ENCODE peak calls at places on chromosomes 4 and X, in ten cellular contexts. R is body of pancreas, K is neural progenitor cell, L is tibial artery, Z is IMR-90, E is transverse colon, J is lower lobe of right lung, S is upper lobe of right lung, M is left ventricle myocardium inferior, Q is ovary. D is an unnamed sample.

GRCh38 chr4:113472864-113473263 is 288.7 kb downstream of the CAMK2D start:
- DNase-seq in R (no peak), K (no peak), L (no peak), Z (no peak), E (no peak), J (no peak), S (no peak), M (no peak), Q (no peak), D (no peak)

GRCh38 chr4:19473569-19473968 is 778.1 kb upstream of the SLIT2 start:
- DNase-seq in R (no peak), K (no peak), L (no peak), Z (peak; percentile 33), E (no peak), J (no peak), S (no peak), M (no peak), Q (no peak), D (no peak)

GRCh38 chr4:137545461-137545861 is 13.2 kb upstream of the PCDH18 start:
- DNase-seq in R (no peak), K (peak; percentile 49), L (peak; percentile 62), Z (peak; percentile 94), E (no peak), J (no peak), S (no peak), M (no peak), Q (no peak), D (no peak)

GRCh38 chr4:29309050-29309449 is 1411.1 kb upstream of the PCDH7 start:
- DNase-seq in R (no peak), K (no peak), L (no peak), Z (peak; percentile 81), E (no peak), J (no peak), S (no peak), M (no peak), Q (no peak), D (peak; percentile 42)

GRCh38 chr4:134216436-134216835 is 14.8 kb upstream of the PABPC4L start:
- DNase-seq in R (no peak), K (no peak), L (no peak), Z (peak; percentile 20), E (no peak), J (no peak), S (no peak), M (no peak), Q (no peak), D (peak; percentile 24)

GRCh38 chrX:131783555-131784338 is 239.4 kb upstream of the STK26 start:
- DNase-seq in R (peak; percentile 88), K (no peak), L (no peak), Z (peak; percentile 89), E (peak; percentile 83), J (no peak), S (no peak), M (no peak), Q (peak; percentile 78), D (no peak)

GRCh38 chrX:118392726-118393125 is 46.8 kb downstream of the WDR44 start:
- DNase-seq in R (no peak), K (no peak), L (no peak), Z (peak; percentile 37), E (no peak), J (no peak), S (no peak), M (no peak), Q (no peak), D (no peak)

GRCh38 chrX:85569691-85570090 is 190.2 kb upstream of the POF1B start:
- DNase-seq in R (no peak), K (no peak), L (no peak), Z (no peak), E (no peak), J (no peak), S (no peak), M (no peak), Q (no peak), D (no peak)

GRCh38 chrX:140697618-140698017 is 11.9 kb upstream of the LINC00632 start:
- DNase-seq in R (no peak), K (no peak), L (no peak), Z (no peak), E (no peak), J (no peak), S (no peak), M (no peak), Q (no peak), D (no peak)

GRCh38 chrX:9310596-9310995 is 154.3 kb upstream of the TBL1X start:
- DNase-seq in R (no peak), K (no peak), L (no peak), Z (peak; percentile 70), E (no peak), J (no peak), S (no peak), M (no peak), Q (no peak), D (peak; percentile 7)

GRCh38 chrX:48779399-48779798 is 7.0 kb upstream of the GATA1 start:
- DNase-seq in R (no peak), K (peak; percentile 11), L (no peak), Z (no peak), E (no peak), J (no peak), S (no peak), M (no peak), Q (no peak), D (no peak)

GRCh38 chr4:73698217-73698616 is 42.2 kb upstream of the CXCL8 start:
- DNase-seq in R (no peak), K (peak; percentile 7), L (no peak), Z (peak; percentile 58), E (no peak), J (no peak), S (no peak), M (no peak), Q (no peak), D (peak; percentile 87)

GRCh38 chrX:138897621-138898492 is 186.3 kb upstream of the FGF13 start:
- DNase-seq in R (no peak), K (no peak), L (no peak), Z (no peak), E (no peak), J (no peak), S (no peak), M (no peak), Q (no peak), D (peak; percentile 47)

DNA sequence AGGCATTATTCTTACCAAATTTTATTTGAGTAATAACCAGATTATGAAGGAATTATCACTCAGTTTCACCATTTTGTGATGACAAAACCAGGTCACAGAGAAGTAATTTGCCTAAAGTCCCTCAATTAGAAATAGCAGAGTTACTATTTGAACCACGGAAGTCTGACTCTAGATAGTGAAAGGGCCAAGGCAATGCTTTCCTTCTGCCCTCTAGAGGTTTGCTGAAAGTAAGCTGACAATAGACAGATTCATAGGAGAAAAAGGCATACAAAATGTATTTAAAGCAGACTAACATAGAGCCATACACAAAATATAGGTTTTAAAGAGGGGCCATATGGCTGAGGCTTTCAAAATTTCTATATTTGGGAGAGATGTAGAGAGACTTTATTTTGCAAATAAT is 43.1 kb downstream of the CXXC4 start:
- DNase-seq in R (peak; percentile 6), K (peak; percentile 9), L (no peak), Z (no peak), E (no peak), J (no peak), S (no peak), M (no peak), Q (no peak), D (peak; percentile 15)
- TF ChIP-seq CTCF in R (peak; percentile 53), K (peak; percentile 55), L (no peak), Z (no peak), E (peak; percentile 35), J (no peak), S (peak; percentile 14), M (peak; percentile 59), Q (no peak), D (peak; percentile 56)

GRCh38 chr4:66929748-66930147 is 615.6 kb downstream of the CENPC start:
- DNase-seq in R (peak; percentile 22), K (no peak), L (no peak), Z (no peak), E (no peak), J (no peak), S (no peak), M (no peak), Q (no peak), D (no peak)
- H3K27me3 ChIP-seq in R (no peaks in the 10 kb centered on the region), K (no peaks in the 10 kb centered on the region), L (no peaks in the 10 kb centered on the region), Z (no peaks in the 10 kb centered on the region), E (no peaks in the 10 kb centered on the region), J (no peaks in the 10 kb centered on the region), S (no peaks in the 10 kb centered on the region), M (no peaks in the 10 kb centered on the region), Q (no peaks in the 10 kb centered on the region), D (peaks cover 3% of the 10 kb centered on the region)

DNA sequence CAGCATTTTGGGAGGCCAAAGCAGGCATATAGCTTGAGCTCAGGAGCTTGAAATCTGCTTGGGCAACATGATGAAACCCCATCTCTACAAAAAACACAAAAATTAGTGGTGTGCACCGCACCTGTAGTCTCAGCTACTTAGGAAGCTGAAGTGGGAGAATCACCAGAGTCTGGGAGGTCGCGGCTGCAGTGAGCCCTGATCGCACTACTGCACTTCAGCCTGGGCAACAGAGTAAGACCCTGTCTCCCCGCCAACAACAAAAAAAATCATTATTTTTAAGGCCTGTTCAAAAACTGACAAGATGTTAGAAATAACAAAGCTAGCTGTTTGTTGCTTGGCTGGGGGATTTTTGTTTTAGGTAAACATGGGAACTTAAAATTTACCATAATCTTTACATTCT is 5.1 kb downstream of the YTHDC1 start:
- DNase-seq in R (no peak), K (no peak), L (no peak), Z (no peak), E (no peak), J (no peak), S (no peak), M (no peak), Q (no peak), D (no peak)
- H3K4me1 ChIP-seq in R (peaks cover 71% of the 10 kb centered on the region), K (peaks cover 18% of the 10 kb centered on the region), L (peaks cover 35% of the 10 kb centered on the region), Z (peaks cover 7% of the 10 kb centered on the region), E (peaks cover 73% of the 10 kb centered on the region), J (peaks cover 83% of the 10 kb centered on the region), S (peaks cover 81% of the 10 kb centered on the region), M (peaks cover 97% of the 10 kb centered on the region), Q (peaks cover 13% of the 10 kb centered on the region), D (peaks cover 52% of the 10 kb centered on the region)

DNA sequence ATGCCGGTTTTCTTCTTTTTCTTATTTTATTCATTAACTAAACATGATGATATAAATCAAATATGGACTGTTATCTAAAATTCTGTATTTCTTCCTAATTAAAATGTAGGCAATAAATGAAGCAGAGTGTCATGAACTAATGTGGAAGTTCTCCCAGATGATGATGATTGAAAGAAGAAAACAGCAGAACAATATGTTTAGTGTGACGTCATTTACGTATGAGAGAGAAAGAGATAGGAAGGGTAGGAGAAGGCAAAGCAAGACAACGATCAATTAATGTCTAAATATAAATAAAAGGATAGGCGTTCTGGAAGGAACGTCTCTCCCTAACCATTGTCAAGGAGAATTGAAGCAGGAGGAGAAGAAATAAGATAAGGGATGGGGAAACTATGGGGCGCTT is 105.2 kb downstream of the NEUROG2 start:
- DNase-seq in R (no peak), K (no peak), L (no peak), Z (no peak), E (no peak), J (no peak), S (no peak), M (no peak), Q (no peak), D (no peak)
- TF ChIP-seq CTCF in R (no peak), K (no peak), L (no peak), Z (no peak), E (no peak), J (no peak), S (no peak), M (no peak), Q (no peak), D (no peak)